ENCODE peak calls at places on chromosome 18, in six cellular contexts. One of them, this sample, is unnamed.

GRCh38 chr18:28422577-28422976 is 245.6 kb upstream of the CDH2 start:
- DNase-seq in astrocyte of the spinal cord: no peak
- DNase-seq in right atrium auricular region: no peak
- DNase-seq in spleen: no peak
- DNase-seq in foreskin fibroblast: no peak
- DNase-seq in endothelial cell: no peak
- DNase-seq in this sample: no peak

GRCh38 chr18:7857562-7857961 is 290.4 kb downstream of the PTPRM start:
- DNase-seq in astrocyte of the spinal cord: no peak
- DNase-seq in right atrium auricular region: no peak
- DNase-seq in spleen: no peak
- DNase-seq in foreskin fibroblast: no peak
- DNase-seq in endothelial cell: no peak
- DNase-seq in this sample: no peak

GRCh38 chr18:49359732-49360444 is 100.6 kb downstream of the DYM start:
- DNase-seq in astrocyte of the spinal cord: peak
- DNase-seq in right atrium auricular region: no peak
- DNase-seq in spleen: no peak
- DNase-seq in foreskin fibroblast: peak
- DNase-seq in endothelial cell: no peak
- DNase-seq in this sample: no peak

GRCh38 chr18:12921178-12921577 is 26.6 kb upstream of the SEH1L start:
- DNase-seq in astrocyte of the spinal cord: no peak
- DNase-seq in right atrium auricular region: no peak
- DNase-seq in spleen: no peak
- DNase-seq in foreskin fibroblast: no peak
- DNase-seq in endothelial cell: no peak
- DNase-seq in this sample: no peak

GRCh38 chr18:27483266-27483665 is 298.2 kb upstream of the CHST9 start:
- DNase-seq in astrocyte of the spinal cord: no peak
- DNase-seq in right atrium auricular region: no peak
- DNase-seq in spleen: no peak
- DNase-seq in foreskin fibroblast: no peak
- DNase-seq in endothelial cell: no peak
- DNase-seq in this sample: no peak

GRCh38 chr18:2976218-2976617 is 36.7 kb downstream of the LPIN2 start:
- DNase-seq in astrocyte of the spinal cord: no peak
- DNase-seq in right atrium auricular region: no peak
- DNase-seq in spleen: no peak
- DNase-seq in foreskin fibroblast: no peak
- DNase-seq in endothelial cell: no peak
- DNase-seq in this sample: no peak

GRCh38 chr18:68215931-68216330 is 499.0 kb downstream of the TMX3 start:
- DNase-seq in astrocyte of the spinal cord: peak
- DNase-seq in right atrium auricular region: no peak
- DNase-seq in spleen: no peak
- DNase-seq in foreskin fibroblast: peak
- DNase-seq in endothelial cell: no peak
- DNase-seq in this sample: no peak

GRCh38 chr18:52288403-52289004 is 51.5 kb upstream of the DCC start:
- DNase-seq in astrocyte of the spinal cord: no peak
- DNase-seq in right atrium auricular region: no peak
- DNase-seq in spleen: no peak
- DNase-seq in foreskin fibroblast: peak
- DNase-seq in endothelial cell: peak
- DNase-seq in this sample: peak

GRCh38 chr18:42365550-42365949 is 410.5 kb downstream of the PIK3C3 start:
- DNase-seq in astrocyte of the spinal cord: no peak
- DNase-seq in right atrium auricular region: no peak
- DNase-seq in spleen: no peak
- DNase-seq in foreskin fibroblast: no peak
- DNase-seq in endothelial cell: no peak
- DNase-seq in this sample: no peak

GRCh38 chr18:41751652-41752051 is 203.4 kb upstream of the PIK3C3 start:
- DNase-seq in astrocyte of the spinal cord: no peak
- DNase-seq in right atrium auricular region: no peak
- DNase-seq in spleen: no peak
- DNase-seq in foreskin fibroblast: no peak
- DNase-seq in endothelial cell: no peak
- DNase-seq in this sample: no peak

GRCh38 chr18:49876536-49876935 is 63.2 kb upstream of the ACAA2 start:
- DNase-seq in astrocyte of the spinal cord: no peak
- DNase-seq in right atrium auricular region: no peak
- DNase-seq in spleen: no peak
- DNase-seq in foreskin fibroblast: no peak
- DNase-seq in endothelial cell: no peak
- DNase-seq in this sample: no peak

GRCh38 chr18:68500551-68500950 is 214.4 kb downstream of the TMX3 start:
- DNase-seq in astrocyte of the spinal cord: no peak
- DNase-seq in right atrium auricular region: no peak
- DNase-seq in spleen: no peak
- DNase-seq in foreskin fibroblast: no peak
- DNase-seq in endothelial cell: no peak
- DNase-seq in this sample: no peak

GRCh38 chr18:2515408-2515807 is 55.9 kb downstream of the METTL4 start:
- DNase-seq in astrocyte of the spinal cord: peak
- DNase-seq in right atrium auricular region: no peak
- DNase-seq in spleen: no peak
- DNase-seq in foreskin fibroblast: peak
- DNase-seq in endothelial cell: no peak
- DNase-seq in this sample: no peak

GRCh38 chr18:29157057-29157780 is 980.3 kb upstream of the CDH2 start:
- DNase-seq in astrocyte of the spinal cord: peak
- DNase-seq in right atrium auricular region: no peak
- DNase-seq in spleen: no peak
- DNase-seq in foreskin fibroblast: no peak
- DNase-seq in endothelial cell: no peak
- DNase-seq in this sample: no peak

DNA sequence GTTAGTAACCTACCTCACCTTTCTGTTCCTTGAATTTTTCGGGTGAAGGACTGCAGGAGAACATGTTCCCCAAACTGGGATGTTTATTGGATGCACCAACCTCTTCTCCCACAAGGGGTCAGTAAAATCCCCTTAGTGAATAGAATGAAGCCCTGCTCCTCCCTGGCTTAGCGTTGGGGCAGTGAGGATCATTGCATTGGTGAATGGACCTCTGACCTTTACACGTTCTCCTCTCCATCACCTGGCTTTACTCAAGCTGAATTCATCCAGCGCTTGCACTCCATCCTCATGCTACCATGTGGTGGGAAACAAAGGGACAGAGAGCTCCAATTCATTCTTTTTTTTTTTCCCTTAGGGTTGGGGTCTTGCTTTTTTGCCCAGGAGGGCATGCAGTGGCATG is 157.2 kb downstream of the MIB1 start:
- DNase-seq in astrocyte of the spinal cord: peak
- DNase-seq in right atrium auricular region: no peak
- DNase-seq in spleen: no peak
- DNase-seq in foreskin fibroblast: peak
- DNase-seq in endothelial cell: peak
- DNase-seq in this sample: peak
- TF ChIP-seq CTCF in astrocyte of the spinal cord: peak
- TF ChIP-seq CTCF in right atrium auricular region: peak
- TF ChIP-seq CTCF in spleen: peak
- TF ChIP-seq CTCF in foreskin fibroblast: peak
- TF ChIP-seq CTCF in endothelial cell: peak
- TF ChIP-seq CTCF in this sample: peak

GRCh38 chr18:61398961-61399632 is 65.9 kb downstream of the CDH20 start:
- DNase-seq in astrocyte of the spinal cord: peak
- DNase-seq in right atrium auricular region: no peak
- DNase-seq in spleen: no peak
- DNase-seq in foreskin fibroblast: peak
- DNase-seq in endothelial cell: no peak
- DNase-seq in this sample: no peak
- TF ChIP-seq CTCF in astrocyte of the spinal cord: no peak
- TF ChIP-seq CTCF in right atrium auricular region: no peak
- TF ChIP-seq CTCF in spleen: no peak
- TF ChIP-seq CTCF in foreskin fibroblast: no peak
- TF ChIP-seq CTCF in endothelial cell: no peak
- TF ChIP-seq CTCF in this sample: no peak

GRCh38 chr18:57909620-57910019 is 106.5 kb upstream of the ATP8B1 start:
- DNase-seq in astrocyte of the spinal cord: peak
- DNase-seq in right atrium auricular region: no peak
- DNase-seq in spleen: no peak
- DNase-seq in foreskin fibroblast: peak
- DNase-seq in endothelial cell: no peak
- DNase-seq in this sample: no peak

GRCh38 chr18:57910817-57911216 is 107.7 kb upstream of the ATP8B1 start:
- DNase-seq in astrocyte of the spinal cord: no peak
- DNase-seq in right atrium auricular region: no peak
- DNase-seq in spleen: no peak
- DNase-seq in foreskin fibroblast: no peak
- DNase-seq in endothelial cell: peak
- DNase-seq in this sample: peak

GRCh38 chr18:57908092-57908491 is 105.0 kb upstream of the ATP8B1 start:
- DNase-seq in astrocyte of the spinal cord: no peak
- DNase-seq in right atrium auricular region: no peak
- DNase-seq in spleen: no peak
- DNase-seq in foreskin fibroblast: no peak
- DNase-seq in endothelial cell: no peak
- DNase-seq in this sample: no peak

GRCh38 chr18:57910134-57910533 is 107.0 kb upstream of the ATP8B1 start:
- DNase-seq in astrocyte of the spinal cord: no peak
- DNase-seq in right atrium auricular region: no peak
- DNase-seq in spleen: no peak
- DNase-seq in foreskin fibroblast: no peak
- DNase-seq in endothelial cell: no peak
- DNase-seq in this sample: no peak

GRCh38 chr18:57906852-57907251 is 103.7 kb upstream of the ATP8B1 start:
- DNase-seq in astrocyte of the spinal cord: no peak
- DNase-seq in right atrium auricular region: no peak
- DNase-seq in spleen: no peak
- DNase-seq in foreskin fibroblast: no peak
- DNase-seq in endothelial cell: no peak
- DNase-seq in this sample: no peak
- TF ChIP-seq CTCF in astrocyte of the spinal cord: peak
- TF ChIP-seq CTCF in right atrium auricular region: no peak
- TF ChIP-seq CTCF in spleen: no peak
- TF ChIP-seq CTCF in foreskin fibroblast: peak
- TF ChIP-seq CTCF in endothelial cell: no peak
- TF ChIP-seq CTCF in this sample: no peak

DNA sequence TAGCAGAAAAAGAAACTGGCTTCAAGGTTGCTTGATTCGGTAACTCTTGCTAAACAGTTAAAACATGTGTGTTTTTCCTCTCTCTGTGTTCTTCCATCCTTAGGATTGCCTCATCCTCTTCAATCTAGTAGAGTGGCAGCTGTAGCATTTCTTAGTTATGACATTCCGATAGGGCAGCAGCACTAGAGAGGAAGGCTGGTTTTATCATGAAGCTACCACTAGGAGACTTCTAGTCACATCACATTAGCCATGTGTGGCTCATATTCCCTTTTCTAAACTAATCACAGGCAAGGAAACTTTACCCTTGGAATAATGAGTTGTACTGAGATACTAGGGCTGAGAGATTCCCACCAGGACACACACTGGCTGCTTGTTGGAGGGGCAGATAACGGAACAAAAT is 187.6 kb downstream of the DOK6 start:
- DNase-seq in astrocyte of the spinal cord: no peak
- DNase-seq in right atrium auricular region: no peak
- DNase-seq in spleen: no peak
- DNase-seq in foreskin fibroblast: no peak
- DNase-seq in endothelial cell: no peak
- DNase-seq in this sample: no peak
- TF ChIP-seq CTCF in astrocyte of the spinal cord: no peak
- TF ChIP-seq CTCF in right atrium auricular region: no peak
- TF ChIP-seq CTCF in spleen: no peak
- TF ChIP-seq CTCF in foreskin fibroblast: no peak
- TF ChIP-seq CTCF in endothelial cell: no peak
- TF ChIP-seq CTCF in this sample: no peak

GRCh38 chr18:58580078-58580477 is 48.8 kb downstream of the ALPK2 start:
- DNase-seq in astrocyte of the spinal cord: peak
- DNase-seq in right atrium auricular region: no peak
- DNase-seq in spleen: no peak
- DNase-seq in foreskin fibroblast: peak
- DNase-seq in endothelial cell: no peak
- DNase-seq in this sample: no peak

GRCh38 chr18:58578835-58579560 is 49.9 kb downstream of the ALPK2 start:
- DNase-seq in astrocyte of the spinal cord: peak
- DNase-seq in right atrium auricular region: no peak
- DNase-seq in spleen: no peak
- DNase-seq in foreskin fibroblast: peak
- DNase-seq in endothelial cell: no peak
- DNase-seq in this sample: no peak

GRCh38 chr18:58579561-58580047 is 49.3 kb downstream of the ALPK2 start:
- DNase-seq in astrocyte of the spinal cord: peak
- DNase-seq in right atrium auricular region: no peak
- DNase-seq in spleen: no peak
- DNase-seq in foreskin fibroblast: peak
- DNase-seq in endothelial cell: no peak
- DNase-seq in this sample: no peak

GRCh38 chr18:58580623-58581022 is 48.3 kb downstream of the ALPK2 start:
- DNase-seq in astrocyte of the spinal cord: peak
- DNase-seq in right atrium auricular region: no peak
- DNase-seq in spleen: no peak
- DNase-seq in foreskin fibroblast: peak
- DNase-seq in endothelial cell: no peak
- DNase-seq in this sample: no peak

GRCh38 chr18:58581265-58581664 is 47.6 kb downstream of the ALPK2 start:
- DNase-seq in astrocyte of the spinal cord: peak
- DNase-seq in right atrium auricular region: no peak
- DNase-seq in spleen: no peak
- DNase-seq in foreskin fibroblast: peak
- DNase-seq in endothelial cell: no peak
- DNase-seq in this sample: no peak
- TF ChIP-seq CTCF in astrocyte of the spinal cord: peak
- TF ChIP-seq CTCF in right atrium auricular region: no peak
- TF ChIP-seq CTCF in spleen: no peak
- TF ChIP-seq CTCF in foreskin fibroblast: peak
- TF ChIP-seq CTCF in endothelial cell: no peak
- TF ChIP-seq CTCF in this sample: no peak

DNA sequence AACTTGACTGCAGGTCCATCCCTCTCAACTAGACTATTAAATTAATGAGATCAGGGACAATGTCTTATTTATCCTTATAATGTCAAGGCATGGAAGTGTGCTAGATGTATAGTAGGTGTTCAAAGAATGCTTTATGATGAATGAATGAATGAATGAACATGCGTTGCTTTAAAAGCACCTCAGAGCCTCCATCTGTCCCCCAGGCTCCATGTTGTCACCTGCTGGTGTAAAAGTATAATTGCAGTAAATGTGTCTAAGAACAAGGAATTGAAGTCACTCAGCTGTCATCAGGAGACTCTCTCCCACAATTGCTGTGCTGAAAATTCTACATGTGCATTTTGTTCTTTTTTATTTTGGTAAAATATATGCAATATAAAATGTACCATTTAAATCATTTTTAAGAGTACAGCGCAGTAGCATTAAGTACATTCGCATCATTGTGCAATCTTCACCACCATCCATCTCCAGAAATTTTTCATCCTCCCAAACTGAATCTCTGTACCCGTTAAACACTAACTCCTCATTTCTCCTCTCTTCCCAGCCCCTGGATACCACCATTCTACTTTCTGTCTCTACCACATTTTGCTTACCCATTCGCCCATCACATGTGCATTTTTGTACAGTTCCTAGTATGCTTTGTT is 52.6 kb downstream of the GNAL start:
- DNase-seq in astrocyte of the spinal cord: no peak
- DNase-seq in right atrium auricular region: no peak
- DNase-seq in spleen: no peak
- DNase-seq in foreskin fibroblast: no peak
- DNase-seq in endothelial cell: no peak
- DNase-seq in this sample: no peak
- TF ChIP-seq CTCF in astrocyte of the spinal cord: peak
- TF ChIP-seq CTCF in right atrium auricular region: peak
- TF ChIP-seq CTCF in spleen: peak
- TF ChIP-seq CTCF in foreskin fibroblast: peak
- TF ChIP-seq CTCF in endothelial cell: peak
- TF ChIP-seq CTCF in this sample: peak

This sample was measured in nephron progenitor cell.